ENCODE peak calls at places on chromosomes 11 and 22, in six cellular contexts. V is MV-4-11; R is stimulated activated CD8-positive, alpha-beta memory T cell treated with anti-CD3 and anti-CD28 coated beads, Interleukin-4, amount 100 ng/mL, for 24 hours; Z is astrocyte of the cerebellum; K is T-cell; O is activated CD8-positive, alpha-beta T cell treated with anti-CD3 and anti-CD28 coated beads for 36 hours. W is an unnamed sample.

GRCh38 chr11:118560806-118561205 is 4.9 kb downstream of the IFT46 start:
- DNase-seq in V (no peak), R (no peak), Z (no peak), K (no peak), O (no peak), W (no peak)

GRCh38 chr11:72864692-72865655 is 50.8 kb downstream of the ATG16L2 start:
- DNase-seq in V (no peak), R (no peak), Z (no peak), K (no peak), O (no peak), W (no peak)

GRCh38 chr22:48262596-48263430 is 1500.4 kb downstream of the TBC1D22A start:
- DNase-seq in V (no peak), R (no peak), Z (no peak), K (no peak), O (no peak), W (no peak)

GRCh38 chr11:44709966-44710365 is 16.8 kb upstream of the TSPAN18 start:
- DNase-seq in V (no peak), R (no peak), Z (no peak), K (no peak), O (no peak), W (no peak)

GRCh38 chr11:111206472-111206871 is 39.1 kb upstream of the POU2AF2 start:
- DNase-seq in V (no peak), R (no peak), Z (peak), K (no peak), O (no peak), W (no peak)

GRCh38 chr11:131471976-131472375 is 101.6 kb downstream of the NTM start:
- DNase-seq in V (no peak), R (no peak), Z (no peak), K (no peak), O (no peak), W (no peak)

GRCh38 chr11:133040289-133040893 is 491.9 kb downstream of the OPCML start:
- DNase-seq in V (no peak), R (no peak), Z (no peak), K (no peak), O (no peak), W (no peak)

GRCh38 chr11:62732830-62733229 is 4.5 kb downstream of the TTC9C start:
- DNase-seq in V (peak), R (no peak), Z (no peak), K (no peak), O (no peak), W (peak)

GRCh38 chr11:134101292-134101691 is 32.4 kb downstream of the JAM3 start:
- DNase-seq in V (no peak), R (no peak), Z (no peak), K (no peak), O (no peak), W (no peak)

GRCh38 chr11:35662061-35662648 is 420 bp upstream of the TRIM44 start:
- DNase-seq in V (no peak), R (no peak), Z (no peak), K (no peak), O (peak), W (no peak)

GRCh38 chr22:49365191-49365837 is 462.4 kb downstream of the BRD1 start:
- DNase-seq in V (no peak), R (no peak), Z (no peak), K (no peak), O (no peak), W (no peak)

GRCh38 chr11:66410191-66410590 is 10.6 kb upstream of the NPAS4 start:
- DNase-seq in V (no peak), R (no peak), Z (no peak), K (no peak), O (no peak), W (no peak)

GRCh38 chr11:98069861-98070260 is 950.9 kb upstream of the CNTN5 start:
- DNase-seq in V (no peak), R (no peak), Z (no peak), K (no peak), O (no peak), W (no peak)

GRCh38 chr22:21972293-21972779 is 10.3 kb downstream of the TOP3B start:
- DNase-seq in V (peak), R (peak), Z (no peak), K (peak), O (peak), W (peak)

GRCh38 chr11:78730267-78730824 is 155.7 kb upstream of the NARS2 start:
- DNase-seq in V (no peak), R (no peak), Z (no peak), K (no peak), O (no peak), W (no peak)

GRCh38 chr22:42994917-42995562 is 19.9 kb downstream of the PACSIN2 start:
- DNase-seq in V (peak), R (no peak), Z (peak), K (no peak), O (no peak), W (peak)

GRCh38 chr11:117045196-117045595 is 53.0 kb downstream of the SIK3 start:
- DNase-seq in V (no peak), R (no peak), Z (peak), K (no peak), O (no peak), W (no peak)

GRCh38 chr11:65424200-65425104 is 1.9 kb downstream of the NEAT1 start:
- DNase-seq in V (no peak), R (peak), Z (no peak), K (peak), O (peak), W (peak)

GRCh38 chr11:70233511-70233919 is 30.4 kb downstream of the FADD start:
- DNase-seq in V (no peak), R (no peak), Z (peak), K (no peak), O (no peak), W (peak)

GRCh38 chr22:25051983-25052710 is 99.6 kb downstream of the KIAA1671 start:
- DNase-seq in V (no peak), R (no peak), Z (no peak), K (no peak), O (no peak), W (no peak)

GRCh38 chr11:36574486-36574885 is 6.7 kb downstream of the RAG1 start:
- DNase-seq in V (no peak), R (no peak), Z (no peak), K (no peak), O (no peak), W (no peak)

GRCh38 chr22:44685384-44686056 is 16.5 kb upstream of the PRR5 start:
- DNase-seq in V (peak), R (peak), Z (no peak), K (peak), O (peak), W (peak)

GRCh38 chr11:127564803-127565202 is 564.2 kb upstream of the KIRREL3 start:
- DNase-seq in V (no peak), R (no peak), Z (peak), K (no peak), O (no peak), W (no peak)

GRCh38 chr11:9330387-9331384 is 16.3 kb upstream of the TMEM41B start:
- DNase-seq in V (peak), R (no peak), Z (no peak), K (no peak), O (no peak), W (no peak)

GRCh38 chr11:120228794-120229384 is 11.1 kb upstream of the POU2F3 start:
- DNase-seq in V (no peak), R (no peak), Z (no peak), K (no peak), O (no peak), W (no peak)

GRCh38 chr11:128342511-128343133 is 244.7 kb downstream of the ETS1 start:
- DNase-seq in V (peak), R (no peak), Z (peak), K (peak), O (peak), W (peak)

GRCh38 chr11:16336721-16337120 is 19.6 kb downstream of the SOX6 start:
- DNase-seq in V (no peak), R (no peak), Z (no peak), K (no peak), O (no peak), W (no peak)

GRCh38 chr22:28014141-28015055 is 95.3 kb upstream of the PITPNB start:
- DNase-seq in V (no peak), R (no peak), Z (no peak), K (no peak), O (no peak), W (no peak)

GRCh38 chr11:122705396-122705795 is 49.9 kb downstream of the UBASH3B start:
- DNase-seq in V (no peak), R (no peak), Z (no peak), K (no peak), O (no peak), W (no peak)

GRCh38 chr11:114571712-114572111 is 12.0 kb upstream of the NXPE1 start:
- DNase-seq in V (no peak), R (no peak), Z (no peak), K (no peak), O (peak), W (peak)

GRCh38 chr11:117238221-117238620 is 5.8 kb downstream of the RNF214 start:
- DNase-seq in V (no peak), R (no peak), Z (no peak), K (no peak), O (no peak), W (peak)

GRCh38 chr11:57644748-57645715 is 4.7 kb downstream of the YPEL4 start:
- DNase-seq in V (peak), R (peak), Z (peak), K (peak), O (peak), W (peak)

GRCh38 chr22:36778020-36778419 is 2.1 kb upstream of the IFT27 start:
- DNase-seq in V (no peak), R (no peak), Z (no peak), K (no peak), O (no peak), W (no peak)

GRCh38 chr22:22709719-22710445 is 65.5 kb downstream of the GGTLC2 start:
- DNase-seq in V (no peak), R (no peak), Z (no peak), K (no peak), O (peak), W (no peak)

W was measured in GM12865.